ENCODE peak calls at places on chromosome 2, in nine cellular contexts. Z, I, S, A, N, T, Q, C and P are unnamed samples.

GRCh38 chr2:149489452-149489851 is 98.1 kb downstream of the MMADHC start:
- DNase-seq in Z (no peak), I (no peak), S (no peak), A (no peak), N (no peak), T (no peak), Q (no peak), C (no peak), P (no peak)

GRCh38 chr2:134314656-134315377 is 60.9 kb downstream of the MGAT5 start:
- DNase-seq in Z (no peak), I (no peak), S (no peak), A (no peak), N (no peak), T (no peak), Q (peak; percentile 46), C (no peak), P (no peak)

GRCh38 chr2:44267269-44268258 is 7.7 kb upstream of the SLC3A1 start:
- DNase-seq in Z (no peak), I (peak; percentile 12), S (no peak), A (no peak), N (no peak), T (no peak), Q (no peak), C (peak; percentile 45), P (no peak)

GRCh38 chr2:45612741-45613140 is 1.7 kb upstream of the SRBD1 start:
- DNase-seq in Z (no peak), I (no peak), S (no peak), A (no peak), N (no peak), T (no peak), Q (no peak), C (peak; percentile 22), P (no peak)

GRCh38 chr2:176582990-176583481 is 313.8 kb downstream of the MTX2 start:
- DNase-seq in Z (peak; percentile 79), I (no peak), S (no peak), A (no peak), N (no peak), T (peak; percentile 82), Q (no peak), C (peak; percentile 92), P (no peak)

GRCh38 chr2:33377048-33377447 is 99.4 kb upstream of the RASGRP3 start:
- DNase-seq in Z (no peak), I (no peak), S (no peak), A (no peak), N (no peak), T (no peak), Q (peak; percentile 46), C (peak; percentile 44), P (no peak)

GRCh38 chr2:40343904-40344303 is 108.0 kb downstream of the SLC8A1 start:
- DNase-seq in Z (no peak), I (no peak), S (no peak), A (no peak), N (no peak), T (peak; percentile 80), Q (no peak), C (peak; percentile 95), P (no peak)

GRCh38 chr2:54999182-54999581 is 51.1 kb downstream of the RTN4 start:
- DNase-seq in Z (peak; percentile 53), I (no peak), S (no peak), A (peak; percentile 22), N (no peak), T (peak; percentile 57), Q (no peak), C (peak; percentile 90), P (no peak)

GRCh38 chr2:134845719-134846118 is 7.3 kb downstream of the ACMSD start:
- DNase-seq in Z (peak; percentile 32), I (no peak), S (no peak), A (no peak), N (no peak), T (peak; percentile 24), Q (no peak), C (peak; percentile 39), P (no peak)

GRCh38 chr2:73283545-73284295 is 558 bp downstream of the FBXO41 start:
- DNase-seq in Z (no peak), I (no peak), S (no peak), A (no peak), N (no peak), T (no peak), Q (no peak), C (no peak), P (no peak)

GRCh38 chr2:86249176-86249842 is 50.1 kb downstream of the MRPL35 start:
- DNase-seq in Z (peak; percentile 68), I (no peak), S (no peak), A (no peak), N (no peak), T (no peak), Q (no peak), C (peak; percentile 51), P (no peak)

GRCh38 chr2:198296665-198297308 is 492.4 kb downstream of the PLCL1 start:
- DNase-seq in Z (no peak), I (peak; percentile 38), S (peak; percentile 20), A (peak; percentile 43), N (peak; percentile 42), T (no peak), Q (no peak), C (peak; percentile 50), P (peak; percentile 36)

GRCh38 chr2:203022751-203023150 is 8.1 kb downstream of the NBEAL1 start:
- DNase-seq in Z (no peak), I (no peak), S (no peak), A (no peak), N (no peak), T (no peak), Q (no peak), C (peak; percentile 50), P (no peak)